ENCODE peak calls at places on chromosomes 4 and X, in eight cellular contexts. One of them, this sample, is unnamed.
A peak's percentile ranks its signal among the peaks of the same experiment; 100 is the strongest.

GRCh38 chrX:101958139-101958538 is 26.3 kb upstream of the ZMAT1 start:
- DNase-seq in IMR-90: peak; percentile 0
- DNase-seq in foreskin fibroblast: peak; percentile 36
- DNase-seq in astrocyte of the spinal cord: peak; percentile 19
- DNase-seq in Caco-2: no peak
- DNase-seq in AG10803: peak; percentile 35
- DNase-seq in endothelial cell of umbilical vein: no peak
- DNase-seq in left ventricle myocardium inferior: no peak
- DNase-seq in this sample: no peak

GRCh38 chr4:143084566-143084965 is 100.2 kb upstream of the USP38 start:
- DNase-seq in astrocyte of the spinal cord: no peak
- DNase-seq in IMR-90: no peak
- DNase-seq in foreskin fibroblast: no peak
- DNase-seq in AG10803: no peak
- DNase-seq in Caco-2: no peak
- DNase-seq in endothelial cell of umbilical vein: no peak
- DNase-seq in left ventricle myocardium inferior: no peak
- DNase-seq in this sample: no peak

GRCh38 chr4:128275351-128275750 is 12.3 kb downstream of the PGRMC2 start:
- DNase-seq in IMR-90: peak; percentile 67
- DNase-seq in foreskin fibroblast: peak; percentile 42
- DNase-seq in AG10803: peak; percentile 55
- DNase-seq in left ventricle myocardium inferior: no peak
- DNase-seq in Caco-2: no peak
- DNase-seq in endothelial cell of umbilical vein: no peak
- DNase-seq in astrocyte of the spinal cord: no peak
- DNase-seq in this sample: no peak

GRCh38 chr4:185128272-185129119 is 14.6 kb upstream of the SLC25A4 start:
- DNase-seq in left ventricle myocardium inferior: peak; percentile 26
- DNase-seq in IMR-90: no peak
- DNase-seq in AG10803: no peak
- DNase-seq in endothelial cell of umbilical vein: peak; percentile 18
- DNase-seq in Caco-2: peak; percentile 36
- DNase-seq in foreskin fibroblast: peak; percentile 63
- DNase-seq in astrocyte of the spinal cord: no peak
- DNase-seq in this sample: no peak

GRCh38 chr4:185651137-185651677 is 115.9 kb upstream of the PDLIM3 start:
- DNase-seq in Caco-2: peak; percentile 49
- DNase-seq in IMR-90: no peak
- DNase-seq in AG10803: no peak
- DNase-seq in left ventricle myocardium inferior: no peak
- DNase-seq in astrocyte of the spinal cord: no peak
- DNase-seq in foreskin fibroblast: no peak
- DNase-seq in endothelial cell of umbilical vein: no peak
- DNase-seq in this sample: no peak

GRCh38 chrX:132940727-132941162 is 17.7 kb downstream of the HS6ST2 start:
- DNase-seq in Caco-2: peak; percentile 76
- DNase-seq in IMR-90: no peak
- DNase-seq in astrocyte of the spinal cord: no peak
- DNase-seq in foreskin fibroblast: no peak
- DNase-seq in left ventricle myocardium inferior: no peak
- DNase-seq in endothelial cell of umbilical vein: no peak
- DNase-seq in AG10803: no peak
- DNase-seq in this sample: no peak

GRCh38 chr4:114358901-114359300 is 239.7 kb upstream of the UGT8 start:
- DNase-seq in IMR-90: no peak
- DNase-seq in left ventricle myocardium inferior: no peak
- DNase-seq in AG10803: no peak
- DNase-seq in foreskin fibroblast: no peak
- DNase-seq in endothelial cell of umbilical vein: no peak
- DNase-seq in Caco-2: no peak
- DNase-seq in astrocyte of the spinal cord: no peak
- DNase-seq in this sample: no peak

GRCh38 chr4:77872723-77873435 is 10.2 kb downstream of the MRPL1 start:
- DNase-seq in Caco-2: no peak
- DNase-seq in AG10803: no peak
- DNase-seq in foreskin fibroblast: no peak
- DNase-seq in left ventricle myocardium inferior: no peak
- DNase-seq in endothelial cell of umbilical vein: no peak
- DNase-seq in IMR-90: no peak
- DNase-seq in astrocyte of the spinal cord: no peak
- DNase-seq in this sample: no peak

GRCh38 chr4:32847466-32847865 is 2127.3 kb downstream of the PCDH7 start:
- DNase-seq in astrocyte of the spinal cord: no peak
- DNase-seq in Caco-2: peak; percentile 24
- DNase-seq in AG10803: no peak
- DNase-seq in IMR-90: no peak
- DNase-seq in left ventricle myocardium inferior: no peak
- DNase-seq in foreskin fibroblast: peak; percentile 32
- DNase-seq in endothelial cell of umbilical vein: no peak
- DNase-seq in this sample: no peak

GRCh38 chr4:7295917-7296660 is 103.8 kb downstream of the SORCS2 start:
- DNase-seq in left ventricle myocardium inferior: peak; percentile 31
- DNase-seq in Caco-2: peak; percentile 50
- DNase-seq in IMR-90: peak; percentile 15
- DNase-seq in endothelial cell of umbilical vein: no peak
- DNase-seq in AG10803: peak; percentile 36
- DNase-seq in astrocyte of the spinal cord: peak; percentile 7
- DNase-seq in foreskin fibroblast: peak; percentile 20
- DNase-seq in this sample: peak; percentile 19

GRCh38 chr4:83340692-83341343 is 6.2 kb upstream of the HPSE start:
- DNase-seq in Caco-2: no peak
- DNase-seq in AG10803: no peak
- DNase-seq in foreskin fibroblast: no peak
- DNase-seq in astrocyte of the spinal cord: no peak
- DNase-seq in endothelial cell of umbilical vein: no peak
- DNase-seq in left ventricle myocardium inferior: no peak
- DNase-seq in IMR-90: no peak
- DNase-seq in this sample: no peak

GRCh38 chrX:150365051-150365952 is 2.2 kb downstream of the MAMLD1 start:
- DNase-seq in foreskin fibroblast: peak; percentile 78
- DNase-seq in Caco-2: no peak
- DNase-seq in left ventricle myocardium inferior: peak; percentile 76
- DNase-seq in AG10803: peak; percentile 46
- DNase-seq in IMR-90: peak; percentile 50
- DNase-seq in astrocyte of the spinal cord: peak; percentile 56
- DNase-seq in endothelial cell of umbilical vein: peak; percentile 62
- DNase-seq in this sample: peak; percentile 28

GRCh38 chrX:41033299-41033698 is 51.9 kb upstream of the USP9X start:
- DNase-seq in Caco-2: no peak
- DNase-seq in left ventricle myocardium inferior: no peak
- DNase-seq in foreskin fibroblast: no peak
- DNase-seq in endothelial cell of umbilical vein: peak; percentile 8
- DNase-seq in astrocyte of the spinal cord: no peak
- DNase-seq in IMR-90: no peak
- DNase-seq in AG10803: peak; percentile 7
- DNase-seq in this sample: no peak

DNA sequence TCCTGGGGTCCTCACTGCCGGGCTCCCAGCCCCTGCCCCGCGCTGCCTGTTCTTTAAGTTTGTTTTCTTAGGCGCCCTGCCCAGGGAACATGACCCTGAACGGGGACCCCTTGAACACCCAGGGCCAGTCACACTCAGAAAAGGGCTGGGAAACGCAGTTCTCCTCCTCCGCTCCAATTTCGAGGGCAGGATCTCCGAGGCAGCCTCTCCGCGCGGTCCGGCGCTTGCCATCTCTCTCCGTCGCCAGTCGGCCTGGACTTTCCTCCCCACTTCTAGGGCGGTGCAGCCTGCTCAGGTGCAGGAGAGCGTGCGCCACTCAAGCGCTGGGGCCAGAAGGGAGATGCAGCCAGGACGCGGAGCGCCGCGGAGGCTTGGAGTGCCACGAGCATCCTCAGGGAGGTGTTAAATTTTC is 9.9 kb downstream of the PRDM8 start:
- DNase-seq in astrocyte of the spinal cord: no peak
- DNase-seq in AG10803: no peak
- DNase-seq in left ventricle myocardium inferior: no peak
- DNase-seq in IMR-90: no peak
- DNase-seq in endothelial cell of umbilical vein: no peak
- DNase-seq in foreskin fibroblast: no peak
- DNase-seq in Caco-2: no peak
- DNase-seq in this sample: no peak
- H3K4me3 ChIP-seq in astrocyte of the spinal cord: no peak overlapping the region
- H3K4me3 ChIP-seq in AG10803: no peak overlapping the region
- H3K4me3 ChIP-seq in left ventricle myocardium inferior: peak overlapping the region; percentile 30
- H3K4me3 ChIP-seq in IMR-90: no peak overlapping the region
- H3K4me3 ChIP-seq in endothelial cell of umbilical vein: no peak overlapping the region
- H3K4me3 ChIP-seq in foreskin fibroblast: peak overlapping the region; percentile 19
- H3K4me3 ChIP-seq in Caco-2: no peak overlapping the region
- H3K4me3 ChIP-seq in this sample: peak overlapping the region; percentile 33

GRCh38 chrX:25004485-25005032 is 11.2 kb downstream of the ARX start:
- DNase-seq in endothelial cell of umbilical vein: no peak
- DNase-seq in astrocyte of the spinal cord: no peak
- DNase-seq in left ventricle myocardium inferior: no peak
- DNase-seq in Caco-2: no peak
- DNase-seq in foreskin fibroblast: peak; percentile 27
- DNase-seq in IMR-90: no peak
- DNase-seq in AG10803: no peak
- DNase-seq in this sample: no peak

GRCh38 chrX:25006586-25007058 is 9.1 kb downstream of the ARX start:
- DNase-seq in foreskin fibroblast: no peak
- DNase-seq in endothelial cell of umbilical vein: no peak
- DNase-seq in Caco-2: no peak
- DNase-seq in astrocyte of the spinal cord: no peak
- DNase-seq in left ventricle myocardium inferior: no peak
- DNase-seq in IMR-90: no peak
- DNase-seq in AG10803: no peak
- DNase-seq in this sample: no peak

GRCh38 chrX:25004040-25004439 is 11.7 kb downstream of the ARX start:
- DNase-seq in endothelial cell of umbilical vein: no peak
- DNase-seq in left ventricle myocardium inferior: no peak
- DNase-seq in AG10803: no peak
- DNase-seq in astrocyte of the spinal cord: no peak
- DNase-seq in Caco-2: no peak
- DNase-seq in foreskin fibroblast: no peak
- DNase-seq in IMR-90: no peak
- DNase-seq in this sample: no peak

GRCh38 chrX:25005034-25005381 is 10.8 kb downstream of the ARX start:
- DNase-seq in endothelial cell of umbilical vein: no peak
- DNase-seq in IMR-90: no peak
- DNase-seq in astrocyte of the spinal cord: no peak
- DNase-seq in Caco-2: no peak
- DNase-seq in left ventricle myocardium inferior: no peak
- DNase-seq in AG10803: no peak
- DNase-seq in foreskin fibroblast: no peak
- DNase-seq in this sample: no peak

GRCh38 chrX:25005382-25006185 is 10.2 kb downstream of the ARX start:
- DNase-seq in IMR-90: no peak
- DNase-seq in astrocyte of the spinal cord: no peak
- DNase-seq in left ventricle myocardium inferior: no peak
- DNase-seq in foreskin fibroblast: no peak
- DNase-seq in endothelial cell of umbilical vein: no peak
- DNase-seq in Caco-2: no peak
- DNase-seq in AG10803: no peak
- DNase-seq in this sample: no peak
- H3K4me3 ChIP-seq in IMR-90: peak overlapping the region; percentile 14
- H3K4me3 ChIP-seq in astrocyte of the spinal cord: no peak overlapping the region
- H3K4me3 ChIP-seq in left ventricle myocardium inferior: peak overlapping the region; percentile 49
- H3K4me3 ChIP-seq in foreskin fibroblast: no peak overlapping the region
- H3K4me3 ChIP-seq in endothelial cell of umbilical vein: no peak overlapping the region
- H3K4me3 ChIP-seq in Caco-2: peak overlapping the region; percentile 38
- H3K4me3 ChIP-seq in AG10803: peak overlapping the region; percentile 29
- H3K4me3 ChIP-seq in this sample: no peak overlapping the region

DNA sequence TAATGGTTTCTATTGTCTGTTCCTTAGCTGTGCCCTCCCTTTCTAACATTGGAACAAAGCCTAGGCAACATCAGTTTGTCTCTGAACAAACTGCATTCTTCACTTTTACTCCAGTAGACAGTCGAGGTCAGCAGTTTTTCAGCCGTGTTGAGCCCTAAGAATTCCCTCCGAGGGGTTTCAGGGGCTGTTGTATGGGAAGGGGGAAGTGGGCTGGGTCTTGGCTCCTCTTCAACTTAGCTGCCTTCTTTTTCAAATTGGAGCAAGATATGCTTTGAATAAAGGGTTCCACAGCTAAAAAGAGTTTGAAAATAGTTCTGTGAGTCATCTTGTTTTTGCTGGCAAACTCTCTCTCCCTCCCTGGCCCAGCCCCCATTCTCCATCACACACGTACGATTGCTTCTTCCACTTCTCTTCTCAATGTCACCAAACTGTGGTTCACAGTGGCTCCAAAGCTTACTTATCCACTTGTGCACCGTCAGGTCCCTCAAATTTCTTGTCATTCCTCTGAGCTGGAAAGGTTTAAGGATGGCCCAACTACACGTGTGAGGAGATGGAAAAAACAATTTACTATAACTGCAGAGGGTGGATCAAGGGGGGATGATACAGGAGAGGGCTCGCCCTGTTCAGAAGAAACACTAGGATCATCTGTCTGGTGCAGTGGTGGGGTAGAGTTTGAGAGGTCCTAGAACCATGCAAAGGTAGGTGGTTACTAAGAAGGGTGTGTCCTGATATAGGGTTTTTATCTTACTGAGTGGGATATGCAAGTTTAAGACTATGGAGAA is 9.2 kb upstream of the MAML3 start:
- DNase-seq in IMR-90: peak; percentile 69
- DNase-seq in Caco-2: no peak
- DNase-seq in astrocyte of the spinal cord: peak; percentile 85
- DNase-seq in foreskin fibroblast: peak; percentile 83
- DNase-seq in left ventricle myocardium inferior: no peak
- DNase-seq in endothelial cell of umbilical vein: peak; percentile 91
- DNase-seq in AG10803: peak; percentile 57
- DNase-seq in this sample: peak; percentile 66
- H3K4me3 ChIP-seq in IMR-90: no peak overlapping the region
- H3K4me3 ChIP-seq in Caco-2: no peak overlapping the region
- H3K4me3 ChIP-seq in astrocyte of the spinal cord: no peak overlapping the region
- H3K4me3 ChIP-seq in foreskin fibroblast: peak overlapping the region; percentile 14
- H3K4me3 ChIP-seq in left ventricle myocardium inferior: peak overlapping the region; percentile 0
- H3K4me3 ChIP-seq in endothelial cell of umbilical vein: peak overlapping the region; percentile 20
- H3K4me3 ChIP-seq in AG10803: peak overlapping the region; percentile 11
- H3K4me3 ChIP-seq in this sample: peak overlapping the region; percentile 26

GRCh38 chr4:148680884-148681283 is 238.7 kb upstream of the NR3C2 start:
- DNase-seq in endothelial cell of umbilical vein: no peak
- DNase-seq in AG10803: no peak
- DNase-seq in astrocyte of the spinal cord: no peak
- DNase-seq in left ventricle myocardium inferior: no peak
- DNase-seq in Caco-2: no peak
- DNase-seq in IMR-90: no peak
- DNase-seq in foreskin fibroblast: no peak
- DNase-seq in this sample: no peak

GRCh38 chr4:148684638-148685037 is 242.4 kb upstream of the NR3C2 start:
- DNase-seq in astrocyte of the spinal cord: no peak
- DNase-seq in Caco-2: no peak
- DNase-seq in AG10803: no peak
- DNase-seq in endothelial cell of umbilical vein: no peak
- DNase-seq in left ventricle myocardium inferior: no peak
- DNase-seq in IMR-90: no peak
- DNase-seq in foreskin fibroblast: no peak
- DNase-seq in this sample: no peak

GRCh38 chr4:148692242-148692641 is 250.0 kb upstream of the NR3C2 start:
- DNase-seq in IMR-90: no peak
- DNase-seq in Caco-2: no peak
- DNase-seq in astrocyte of the spinal cord: no peak
- DNase-seq in AG10803: no peak
- DNase-seq in left ventricle myocardium inferior: no peak
- DNase-seq in endothelial cell of umbilical vein: no peak
- DNase-seq in foreskin fibroblast: no peak
- DNase-seq in this sample: no peak

DNA sequence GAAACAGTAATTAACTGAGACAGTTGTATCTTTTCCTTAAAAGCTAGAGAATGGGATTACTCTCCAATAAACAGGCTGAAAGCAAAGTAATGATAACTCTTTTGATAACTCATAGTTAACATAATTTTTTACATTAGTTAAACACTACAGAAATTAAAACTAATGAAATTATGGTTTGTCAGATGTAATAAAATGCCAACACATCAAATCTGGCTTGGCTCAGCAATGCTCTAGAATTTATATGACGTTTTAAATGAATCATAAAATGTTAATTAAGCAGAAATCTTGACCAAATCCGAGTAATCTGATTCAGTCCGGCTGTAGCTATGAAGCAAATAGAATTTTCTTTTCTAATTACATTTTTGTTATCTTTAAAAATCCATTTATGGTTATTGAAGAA is 244.2 kb upstream of the NR3C2 start:
- DNase-seq in endothelial cell of umbilical vein: no peak
- DNase-seq in IMR-90: no peak
- DNase-seq in astrocyte of the spinal cord: no peak
- DNase-seq in left ventricle myocardium inferior: no peak
- DNase-seq in AG10803: no peak
- DNase-seq in foreskin fibroblast: no peak
- DNase-seq in Caco-2: no peak
- DNase-seq in this sample: no peak
- H3K4me3 ChIP-seq in endothelial cell of umbilical vein: no peak overlapping the region
- H3K4me3 ChIP-seq in IMR-90: no peak overlapping the region
- H3K4me3 ChIP-seq in astrocyte of the spinal cord: no peak overlapping the region
- H3K4me3 ChIP-seq in left ventricle myocardium inferior: no peak overlapping the region
- H3K4me3 ChIP-seq in AG10803: no peak overlapping the region
- H3K4me3 ChIP-seq in foreskin fibroblast: no peak overlapping the region
- H3K4me3 ChIP-seq in Caco-2: no peak overlapping the region
- H3K4me3 ChIP-seq in this sample: no peak overlapping the region

This sample was measured in brain microvascular endothelial cell.